ENCODE peak calls at places on chromosomes 13 and 19, in six cellular contexts. P is adrenal gland, L is H1, S is IMR-90, H is kidney, N is fibroblast of lung. K is an unnamed sample. For H3K36me3, the result is how much of the 10 kb centered on the place peaks cover.

GRCh38 chr19:44767295-44768180 is 10.2 kb upstream of the CBLC start:
- DNase-seq in P (no peak), L (no peak), S (no peak), H (no peak), N (no peak), K (no peak)

GRCh38 chr13:39451301-39451700 is 151.7 kb downstream of the LHFPL6 start:
- DNase-seq in P (peak), L (no peak), S (peak), H (no peak), N (peak), K (no peak)

GRCh38 chr19:35002037-35002535 is 2.0 kb downstream of the GRAMD1A start:
- DNase-seq in P (no peak), L (no peak), S (no peak), H (peak), N (no peak), K (no peak)

GRCh38 chr13:76993021-76993420 is 1.1 kb downstream of the CLN5 start:
- DNase-seq in P (no peak), L (no peak), S (peak), H (no peak), N (peak), K (no peak)

GRCh38 chr19:55152017-55152416 is 3.0 kb upstream of the TNNT1 start:
- DNase-seq in P (no peak), L (no peak), S (no peak), H (no peak), N (no peak), K (no peak)

GRCh38 chr13:40189885-40190655 is 476.4 kb downstream of the FOXO1 start:
- DNase-seq in P (no peak), L (no peak), S (no peak), H (no peak), N (peak), K (no peak)

GRCh38 chr13:44032801-44033200 is 153.1 kb downstream of the LACC1 start:
- DNase-seq in P (no peak), L (no peak), S (no peak), H (no peak), N (no peak), K (no peak)

GRCh38 chr19:46610413-46610775 is 9.3 kb downstream of the CALM3 start:
- DNase-seq in P (no peak), L (no peak), S (no peak), H (no peak), N (no peak), K (no peak)

GRCh38 chr13:76222511-76222910 is 586.4 kb downstream of the LMO7 start:
- DNase-seq in P (no peak), L (no peak), S (peak), H (no peak), N (peak), K (peak)

GRCh38 chr19:5055457-5055776 is 86.5 kb downstream of the KDM4B start:
- DNase-seq in P (no peak), L (no peak), S (no peak), H (no peak), N (no peak), K (no peak)

GRCh38 chr13:78393286-78393685 is 210.1 kb downstream of the POU4F1 start:
- DNase-seq in P (no peak), L (no peak), S (no peak), H (no peak), N (no peak), K (no peak)

GRCh38 chr13:30998548-30999140 is 66.2 kb downstream of the TEX26 start:
- DNase-seq in P (no peak), L (no peak), S (peak), H (no peak), N (peak), K (peak)

GRCh38 chr13:48402325-48402962 is 10.5 kb downstream of the LPAR6 start:
- DNase-seq in P (no peak), L (no peak), S (no peak), H (no peak), N (no peak), K (no peak)

GRCh38 chr19:19232231-19232630 is 20.5 kb downstream of the NCAN start:
- DNase-seq in P (no peak), L (no peak), S (no peak), H (no peak), N (no peak), K (no peak)

GRCh38 chr19:33444238-33444992 is 70.9 kb downstream of the CEBPG start:
- DNase-seq in P (no peak), L (no peak), S (no peak), H (peak), N (no peak), K (no peak)

GRCh38 chr13:42228527-42228926 is 43.4 kb upstream of the AKAP11 start:
- DNase-seq in P (no peak), L (no peak), S (no peak), H (no peak), N (no peak), K (no peak)

GRCh38 chr19:16649734-16650133 is 10.2 kb downstream of the SMIM7 start:
- DNase-seq in P (no peak), L (no peak), S (no peak), H (no peak), N (no peak), K (no peak)

GRCh38 chr13:91398413-91399188 is at the start of gene GPC5:
- DNase-seq in P (peak), L (peak), S (peak), H (peak), N (peak), K (peak)

GRCh38 chr13:43042410-43042921 is 19.1 kb downstream of the DNAJC15 start:
- DNase-seq in P (no peak), L (no peak), S (no peak), H (no peak), N (no peak), K (no peak)

GRCh38 chr13:77904031-77904430 is 14.6 kb downstream of the EDNRB start:
- DNase-seq in P (no peak), L (no peak), S (no peak), H (no peak), N (no peak), K (no peak)

GRCh38 chr19:10712754-10713153 is 5.1 kb upstream of the DNM2 start:
- DNase-seq in P (no peak), L (no peak), S (no peak), H (peak), N (no peak), K (no peak)

GRCh38 chr13:46170268-46170667 is 11.7 kb downstream of the LCP1 start:
- DNase-seq in P (no peak), L (peak), S (no peak), H (no peak), N (no peak), K (no peak)

GRCh38 chr19:6076291-6076665 is 34.0 kb downstream of the RFX2 start:
- DNase-seq in P (no peak), L (no peak), S (no peak), H (no peak), N (no peak), K (no peak)

GRCh38 chr13:71801165-71801564 is 65.8 kb downstream of the DACH1 start:
- DNase-seq in P (no peak), L (no peak), S (no peak), H (no peak), N (no peak), K (no peak)

GRCh38 chr19:31656507-31656906 is 307.3 kb upstream of the TSHZ3 start:
- DNase-seq in P (no peak), L (no peak), S (no peak), H (no peak), N (no peak), K (no peak)

GRCh38 chr19:17540174-17540573 is 15.3 kb upstream of the COLGALT1 start:
- DNase-seq in P (no peak), L (no peak), S (no peak), H (no peak), N (no peak), K (no peak)

GRCh38 chr13:42892760-42893159 is 99.3 kb downstream of the EPSTI1 start:
- DNase-seq in P (no peak), L (no peak), S (peak), H (no peak), N (no peak), K (peak)

GRCh38 chr13:82627183-82627582 is 1255.1 kb downstream of the SLITRK1 start:
- DNase-seq in P (no peak), L (no peak), S (peak), H (no peak), N (peak), K (peak)

GRCh38 chr13:21050288-21051197 is 10.8 kb downstream of the LATS2 start:
- DNase-seq in P (no peak), L (no peak), S (no peak), H (peak), N (peak), K (peak)

GRCh38 chr13:50355797-50356196 is 340.6 kb downstream of the KCNRG start:
- DNase-seq in P (no peak), L (no peak), S (no peak), H (no peak), N (no peak), K (no peak)

GRCh38 chr19:30449191-30449590 is 77.0 kb downstream of the ZNF536 start:
- DNase-seq in P (no peak), L (no peak), S (no peak), H (no peak), N (no peak), K (no peak)

GRCh38 chr19:310781-311496 is 19.7 kb upstream of the PLPP2 start:
- DNase-seq in P (no peak), L (no peak), S (no peak), H (peak), N (no peak), K (no peak)

GRCh38 chr19:5826531-5827341 is 12.8 kb downstream of the FUT6 start:
- DNase-seq in P (peak), L (no peak), S (no peak), H (peak), N (no peak), K (no peak)

GRCh38 chr19:5285955-5286354 is 54.7 kb downstream of the PTPRS start:
- DNase-seq in P (no peak), L (no peak), S (no peak), H (no peak), N (no peak), K (no peak)

GRCh38 chr19:55603115-55603514 is 2.3 kb upstream of the ZNF865 start:
- DNase-seq in P (peak), L (no peak), S (no peak), H (peak), N (no peak), K (no peak)

GRCh38 chr13:31051999-31052398 is 109.7 kb downstream of the HSPH1 start:
- DNase-seq in P (no peak), L (no peak), S (peak), H (no peak), N (no peak), K (no peak)

GRCh38 chr13:89721216-89721615 is 1626.3 kb upstream of the MIR17HG start:
- DNase-seq in P (no peak), L (no peak), S (no peak), H (no peak), N (no peak), K (no peak)

GRCh38 chr13:24249586-24249985 is 59.8 kb upstream of the C1QTNF9 start:
- DNase-seq in P (no peak), L (no peak), S (no peak), H (no peak), N (no peak), K (no peak)
- H3K27ac ChIP-seq in P (no peak), L (no peak), S (no peak), H (no peak), N (no peak), K (no peak)

GRCh38 chr13:110484290-110485048 is 77.1 kb downstream of the RAB20 start:
- DNase-seq in P (no peak), L (no peak), S (no peak), H (peak), N (no peak), K (no peak)

GRCh38 chr13:110486061-110486780 is 75.3 kb downstream of the RAB20 start:
- DNase-seq in P (no peak), L (no peak), S (no peak), H (peak), N (no peak), K (no peak)

GRCh38 chr13:110485604-110486003 is 75.9 kb downstream of the RAB20 start:
- DNase-seq in P (no peak), L (peak), S (no peak), H (peak), N (peak), K (no peak)

GRCh38 chr13:110480161-110480560 is 81.4 kb downstream of the RAB20 start:
- DNase-seq in P (no peak), L (no peak), S (no peak), H (peak), N (no peak), K (no peak)

DNA sequence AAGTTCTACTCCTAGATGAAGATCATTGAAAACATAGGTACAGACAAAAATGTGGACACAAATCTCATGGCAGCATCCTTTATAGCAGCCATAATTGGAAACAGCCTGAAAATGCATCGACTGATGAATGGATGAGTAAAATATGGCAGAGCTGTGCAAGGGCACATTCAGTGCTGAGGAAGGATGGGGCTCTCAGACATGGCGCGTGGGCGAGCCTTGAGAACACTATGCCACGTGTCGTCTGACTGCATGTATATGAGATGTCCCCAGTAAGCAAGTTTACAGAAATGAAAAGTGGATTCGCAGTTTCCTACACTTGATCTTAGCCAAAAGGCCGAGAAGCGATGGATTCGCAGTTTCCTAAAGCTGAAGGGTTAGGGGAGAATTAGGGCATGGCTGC is 78.1 kb downstream of the RAB20 start:
- DNase-seq in P (no peak), L (no peak), S (no peak), H (peak), N (no peak), K (no peak)
- H3K36me3 ChIP-seq in P (under half), L (under half), S (half or more), H (under half), N (under half), K (half or more)

DNA sequence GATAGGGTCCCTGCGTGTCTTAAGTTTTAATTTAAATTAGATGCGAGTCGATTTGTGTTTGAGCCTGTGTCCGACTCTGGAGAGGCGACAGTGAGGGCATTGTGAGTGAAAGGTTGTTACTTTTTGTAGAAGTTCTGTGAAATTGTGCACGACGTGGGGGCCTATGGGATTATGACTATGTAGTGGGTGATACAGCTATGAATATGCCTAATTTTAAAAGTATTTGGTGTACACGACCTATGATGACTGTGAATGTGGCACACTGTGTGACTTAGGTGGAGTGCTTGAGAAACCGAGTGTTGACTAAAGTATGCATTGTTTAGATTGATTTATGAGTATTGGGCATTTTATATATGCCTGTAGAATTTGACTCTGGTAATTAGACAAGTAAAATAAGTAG is 646 bp downstream of the ZNF567 start:
- DNase-seq in P (no peak), L (no peak), S (no peak), H (no peak), N (no peak), K (no peak)
- H3K27ac ChIP-seq in P (peak), L (peak), S (peak), H (no peak), N (peak), K (no peak)

DNA sequence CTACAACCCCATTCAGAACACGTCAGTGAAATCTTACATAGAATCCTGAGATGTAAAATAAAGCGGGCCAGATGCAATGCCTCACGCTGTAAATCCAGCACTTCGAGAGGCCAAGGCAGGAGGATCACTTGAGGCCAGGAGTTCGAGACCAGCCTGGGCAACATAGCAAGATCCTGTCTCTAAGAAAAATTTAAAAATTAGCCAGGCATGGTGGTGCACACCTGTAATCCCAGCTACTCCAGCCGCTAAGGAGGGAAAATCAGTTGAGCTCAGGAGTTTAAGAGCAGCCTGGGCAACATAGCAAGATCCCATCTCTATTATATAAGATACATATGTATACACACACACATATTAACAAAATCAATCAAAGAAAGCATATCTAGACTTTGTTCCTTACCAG is 41.2 kb downstream of the PEX11G start:
- DNase-seq in P (no peak), L (no peak), S (no peak), H (no peak), N (no peak), K (no peak)
- H3K36me3 ChIP-seq in P (under half), L (under half), S (half or more), H (under half), N (under half), K (under half)

DNA sequence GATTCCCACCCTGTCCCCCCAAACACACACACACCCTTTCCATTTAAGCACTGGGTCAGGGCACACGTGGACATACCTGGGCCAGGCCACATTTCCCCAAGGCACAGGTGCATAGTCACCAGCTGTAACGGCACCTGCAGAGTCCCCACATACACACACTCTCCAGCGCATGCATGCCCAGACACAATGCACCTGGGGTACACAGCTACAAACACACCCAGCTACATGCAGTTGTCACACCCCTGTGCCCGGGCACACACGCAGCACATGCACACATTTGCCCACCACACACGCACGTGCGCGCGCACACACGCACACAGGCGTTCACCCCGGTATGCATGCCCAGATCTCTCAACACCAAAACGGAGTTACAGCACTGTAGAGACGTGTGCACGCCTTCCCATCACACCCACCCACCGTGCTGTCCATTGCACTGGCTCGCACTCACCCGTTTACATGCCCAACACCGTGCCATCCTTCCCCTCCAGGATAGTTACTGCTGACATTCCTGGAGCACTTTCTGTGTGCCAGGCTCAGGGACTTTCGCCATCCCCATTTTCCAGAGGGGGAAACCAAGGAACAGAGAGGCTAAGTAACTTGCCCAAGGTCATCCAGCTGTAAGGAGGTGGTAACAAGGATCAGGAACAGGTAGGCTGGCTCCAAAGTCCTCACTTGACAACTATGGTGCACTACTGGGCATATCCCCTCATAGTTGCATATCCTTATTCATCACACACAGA is 749 bp upstream of the SHANK1 start:
- DNase-seq in P (no peak), L (no peak), S (no peak), H (no peak), N (no peak), K (no peak)
- H3K27ac ChIP-seq in P (no peak), L (no peak), S (no peak), H (no peak), N (no peak), K (no peak)

DNA sequence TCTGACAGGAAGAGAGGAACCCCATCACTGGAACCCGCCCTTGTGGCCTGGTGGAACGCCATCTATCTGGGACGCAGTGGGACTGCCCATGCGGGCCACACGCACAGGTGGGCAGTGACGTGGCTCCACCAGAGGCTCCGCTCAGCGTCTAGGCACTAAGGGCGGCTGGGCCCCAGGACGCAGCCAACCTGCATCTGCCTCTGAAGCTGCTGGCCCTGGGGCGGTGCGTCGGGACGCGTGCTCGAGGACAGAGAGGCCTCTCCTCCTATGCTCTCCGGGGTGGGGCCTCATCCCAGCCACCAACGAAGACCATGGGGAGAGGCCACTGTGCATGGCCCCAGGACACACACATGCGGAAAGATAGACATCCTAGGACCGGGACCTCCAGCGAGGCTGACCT is 18.1 kb downstream of the IZUMO4 start:
- DNase-seq in P (no peak), L (no peak), S (no peak), H (no peak), N (no peak), K (no peak)
- H3K36me3 ChIP-seq in P (under half), L (half or more), S (half or more), H (under half), N (half or more), K (half or more)

DNA sequence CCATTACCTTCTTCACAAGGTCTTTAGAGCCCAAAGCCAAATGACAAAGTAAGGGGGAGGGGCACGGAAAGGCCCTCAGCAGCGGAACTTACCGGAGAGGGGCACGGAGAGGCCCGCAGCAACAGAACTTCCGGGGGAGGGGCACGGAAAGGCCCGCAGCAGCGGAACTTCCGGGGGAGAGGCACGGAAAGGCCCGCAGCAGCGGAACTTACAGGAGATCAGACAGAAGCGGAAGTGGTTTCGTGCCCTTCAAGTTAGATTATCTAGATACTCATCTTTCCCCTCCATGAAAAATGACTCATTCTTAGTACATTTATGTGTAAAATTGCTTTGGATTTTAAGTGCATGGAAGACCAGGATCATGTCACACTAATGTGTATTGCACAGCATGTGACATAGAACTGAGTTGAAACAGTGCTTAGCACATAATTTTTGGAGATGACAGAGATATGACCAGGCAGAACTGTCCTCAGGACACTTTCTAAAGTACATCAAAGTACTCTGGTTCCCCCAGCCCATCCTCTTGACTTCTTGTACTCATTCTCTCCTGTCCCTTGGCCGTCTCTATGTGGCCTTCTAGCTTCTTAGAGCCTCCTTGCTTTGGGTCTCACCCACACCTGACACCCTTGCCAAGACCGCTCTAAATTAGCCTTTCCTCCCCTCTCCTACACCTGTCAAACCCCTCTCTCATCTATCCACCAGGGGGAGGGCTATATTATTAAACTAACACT is 25.7 kb upstream of the TPTE2 start:
- DNase-seq in P (no peak), L (no peak), S (peak), H (no peak), N (peak), K (no peak)
- H3K27ac ChIP-seq in P (no peak), L (no peak), S (no peak), H (no peak), N (no peak), K (no peak)